ENCODE peak calls at places on chromosome 22, in ten cellular contexts. H is heart left ventricle, M is psoas muscle, O is HepG2, T is cardiac muscle cell, J is cardiac fibroblast, Y is MG63, L is IMR-90, R is RWPE2, F is heart right ventricle. C is an unnamed sample.

GRCh38 chr22:43147821-43148220 is 3.5 kb upstream of the TSPO start:
- DNase-seq in H (no peak), M (no peak), O (no peak), T (no peak), J (no peak), Y (no peak), L (no peak), R (no peak), F (no peak), C (no peak)

GRCh38 chr22:40051322-40051721 is 56.6 kb downstream of the FAM83F start:
- DNase-seq in H (no peak), M (no peak), O (no peak), T (no peak), J (no peak), Y (no peak), L (no peak), R (no peak), F (no peak), C (no peak)

GRCh38 chr22:38317995-38318715 is 922 bp upstream of the CSNK1E start:
- DNase-seq in H (peak; percentile 76), M (peak; percentile 79), O (peak; percentile 77), T (peak; percentile 88), J (peak; percentile 90), Y (peak; percentile 91), L (peak; percentile 93), R (peak; percentile 94), F (peak; percentile 74), C (peak; percentile 81)

GRCh38 chr22:36775589-36775965 is 342 bp downstream of the IFT27 start:
- DNase-seq in H (no peak), M (no peak), O (no peak), T (peak; percentile 27), J (peak; percentile 26), Y (peak; percentile 15), L (peak; percentile 5), R (no peak), F (peak; percentile 18), C (peak; percentile 12)

GRCh38 chr22:36925388-36926290 is 12.2 kb downstream of the CSF2RB start:
- DNase-seq in H (no peak), M (no peak), O (no peak), T (peak; percentile 30), J (peak; percentile 9), Y (peak; percentile 37), L (peak; percentile 1), R (no peak), F (no peak), C (no peak)

GRCh38 chr22:32802291-32802826 is 854 bp downstream of the TIMP3 start:
- DNase-seq in H (no peak), M (no peak), O (no peak), T (peak; percentile 41), J (no peak), Y (no peak), L (no peak), R (no peak), F (no peak), C (no peak)

GRCh38 chr22:41939981-41940852 is 6.7 kb downstream of the CENPM start:
- DNase-seq in H (no peak), M (no peak), O (no peak), T (no peak), J (no peak), Y (no peak), L (no peak), R (no peak), F (no peak), C (peak; percentile 53)

GRCh38 chr22:49096476-49096875 is 731.2 kb downstream of the BRD1 start:
- DNase-seq in H (no peak), M (peak; percentile 12), O (no peak), T (no peak), J (no peak), Y (no peak), L (no peak), R (no peak), F (no peak), C (no peak)

GRCh38 chr22:48651981-48652538 is 1175.6 kb downstream of the BRD1 start:
- DNase-seq in H (no peak), M (no peak), O (no peak), T (no peak), J (no peak), Y (no peak), L (no peak), R (no peak), F (no peak), C (no peak)

GRCh38 chr22:29270475-29271271 is 2.6 kb downstream of the EWSR1 start:
- DNase-seq in H (no peak), M (no peak), O (peak; percentile 69), T (peak; percentile 45), J (peak; percentile 33), Y (no peak), L (peak; percentile 58), R (no peak), F (no peak), C (no peak)

GRCh38 chr22:27692243-27692642 is 109.3 kb downstream of the MN1 start:
- DNase-seq in H (no peak), M (no peak), O (no peak), T (no peak), J (no peak), Y (no peak), L (peak; percentile 20), R (no peak), F (no peak), C (no peak)

GRCh38 chr22:42747701-42748513 is 27.2 kb upstream of the A4GALT start:
- DNase-seq in H (peak; percentile 46), M (no peak), O (peak; percentile 74), T (peak; percentile 73), J (peak; percentile 81), Y (peak; percentile 58), L (peak; percentile 76), R (no peak), F (peak; percentile 57), C (peak; percentile 34)

GRCh38 chr22:48703265-48703941 is 1124.3 kb downstream of the BRD1 start:
- DNase-seq in H (no peak), M (no peak), O (no peak), T (no peak), J (no peak), Y (no peak), L (no peak), R (peak; percentile 45), F (no peak), C (no peak)

GRCh38 chr22:48079505-48080295 is 1317.2 kb downstream of the TBC1D22A start:
- DNase-seq in H (no peak), M (no peak), O (no peak), T (no peak), J (no peak), Y (no peak), L (no peak), R (no peak), F (no peak), C (no peak)

GRCh38 chr22:46415816-46416536 is 80.5 kb downstream of the TRMU start:
- DNase-seq in H (no peak), M (no peak), O (no peak), T (peak; percentile 5), J (no peak), Y (no peak), L (peak; percentile 35), R (no peak), F (no peak), C (no peak)
- H3K4me3 ChIP-seq in H (no peak overlapping the region), M (no peak overlapping the region), O (no peak overlapping the region), T (no peak overlapping the region), J (no peak overlapping the region), Y (no peak overlapping the region), L (no peak overlapping the region), R (no peak overlapping the region), F (no peak overlapping the region), C (no peak overlapping the region)

DNA sequence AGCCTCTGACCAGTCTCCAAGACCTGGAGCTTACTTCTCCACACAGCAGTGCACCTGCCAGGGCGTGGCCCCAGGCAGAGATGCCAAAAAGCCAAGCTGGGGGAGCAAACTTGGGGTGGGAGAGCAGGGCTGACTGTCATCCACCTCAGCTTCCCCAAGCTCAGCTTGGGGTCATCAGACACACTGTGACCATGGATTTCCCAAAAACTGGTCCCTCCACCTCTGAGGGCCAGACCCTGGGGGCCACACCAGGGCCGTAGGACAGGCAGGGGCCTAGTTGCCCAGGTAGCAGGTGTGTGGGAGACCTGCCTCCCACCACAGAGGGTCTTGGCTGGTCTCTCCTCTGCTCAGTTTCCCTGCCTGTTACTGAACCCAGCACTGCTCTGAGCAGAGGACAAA is 30.6 kb downstream of the ARVCF start:
- DNase-seq in H (no peak), M (peak; percentile 31), O (no peak), T (no peak), J (no peak), Y (no peak), L (no peak), R (no peak), F (no peak), C (no peak)
- H3K4me3 ChIP-seq in H (peak overlapping the region; percentile 91), M (peak overlapping the region; percentile 82), O (peak overlapping the region; percentile 63), T (peak overlapping the region; percentile 68), J (peak overlapping the region; percentile 59), Y (no peak overlapping the region), L (peak overlapping the region; percentile 96), R (peak overlapping the region; percentile 57), F (peak overlapping the region; percentile 82), C (peak overlapping the region; percentile 76)

GRCh38 chr22:30922151-30922611 is 46.4 kb downstream of the MORC2 start:
- DNase-seq in H (peak; percentile 69), M (peak; percentile 83), O (no peak), T (peak; percentile 76), J (peak; percentile 69), Y (peak; percentile 37), L (peak; percentile 27), R (no peak), F (peak; percentile 58), C (peak; percentile 71)
- H3K4me3 ChIP-seq in H (peak overlapping the region; percentile 52), M (peak overlapping the region; percentile 68), O (no peak overlapping the region), T (no peak overlapping the region), J (peak overlapping the region; percentile 40), Y (no peak overlapping the region), L (peak overlapping the region; percentile 9), R (no peak overlapping the region), F (peak overlapping the region; percentile 56), C (peak overlapping the region; percentile 33)

GRCh38 chr22:45804319-45804985 is 132.8 kb downstream of the ATXN10 start:
- DNase-seq in H (no peak), M (no peak), O (no peak), T (peak; percentile 14), J (no peak), Y (no peak), L (no peak), R (no peak), F (no peak), C (no peak)
- H3K4me3 ChIP-seq in H (no peak overlapping the region), M (no peak overlapping the region), O (no peak overlapping the region), T (no peak overlapping the region), J (no peak overlapping the region), Y (no peak overlapping the region), L (no peak overlapping the region), R (no peak overlapping the region), F (no peak overlapping the region), C (no peak overlapping the region)

GRCh38 chr22:23072035-23072910 is 2.0 kb downstream of the GNAZ start:
- DNase-seq in H (no peak), M (peak; percentile 19), O (no peak), T (no peak), J (no peak), Y (no peak), L (peak; percentile 30), R (peak; percentile 20), F (no peak), C (no peak)
- H3K4me3 ChIP-seq in H (no peak overlapping the region), M (no peak overlapping the region), O (no peak overlapping the region), T (no peak overlapping the region), J (no peak overlapping the region), Y (no peak overlapping the region), L (no peak overlapping the region), R (no peak overlapping the region), F (no peak overlapping the region), C (no peak overlapping the region)